ENCODE peak calls at places on chromosomes 11 and 22, in six cellular contexts. W is AG09309, B is endothelial cell of umbilical vein, Q is fibroblast of mammary gland, Y is psoas muscle, O is BJ. G is an unnamed sample.

GRCh38 chr22:50304528-50305392 is 2.7 kb downstream of the PLXNB2 start:
- DNase-seq in W (no peak), O (no peak), Y (no peak), Q (peak), B (no peak), G (no peak)

GRCh38 chr11:102831709-102832492 is 11.5 kb downstream of the MMP3 start:
- DNase-seq in B (no peak), O (no peak), Q (peak), Y (no peak), W (no peak), G (no peak)

GRCh38 chr11:563812-564578 is 3.2 kb downstream of the RASSF7 start:
- DNase-seq in O (no peak), Y (no peak), Q (no peak), B (no peak), W (no peak), G (no peak)

GRCh38 chr11:46222485-46223251 is 54.8 kb upstream of the CREB3L1 start:
- DNase-seq in Y (no peak), O (no peak), B (no peak), W (no peak), Q (peak), G (no peak)

GRCh38 chr22:23180893-23181762 is 819 bp downstream of the BCR start:
- DNase-seq in Q (no peak), O (no peak), W (no peak), Y (peak), B (peak), G (no peak)

GRCh38 chr11:19241260-19242183 is 777 bp upstream of the E2F8 start:
- DNase-seq in B (peak), O (no peak), W (no peak), Q (no peak), Y (peak), G (no peak)

GRCh38 chr22:35575116-35575748 is 34.6 kb downstream of the RASD2 start:
- DNase-seq in Q (no peak), B (no peak), Y (no peak), O (no peak), W (no peak), G (no peak)

GRCh38 chr11:20261526-20261925 is 101.3 kb upstream of the DBX1 start:
- DNase-seq in Q (no peak), Y (no peak), W (no peak), O (no peak), B (no peak), G (no peak)

GRCh38 chr11:2215230-2215560 is 43.6 kb upstream of the TH start:
- DNase-seq in B (no peak), O (no peak), W (no peak), Q (no peak), Y (no peak), G (no peak)

GRCh38 chr11:31997955-31998354 is 92.9 kb upstream of the RCN1 start:
- DNase-seq in Q (no peak), B (no peak), O (no peak), Y (no peak), W (no peak), G (no peak)
- TF ChIP-seq CTCF in Q (peak), B (no peak), O (no peak), Y (no peak), W (no peak), G (no peak)

GRCh38 chr11:67419330-67420049 is 4.0 kb downstream of the CARNS1 start:
- DNase-seq in O (no peak), W (no peak), Q (no peak), B (no peak), Y (no peak), G (no peak)
- H3K4me3 ChIP-seq in O (no peak), W (no peak), Q (no peak), B (no peak), Y (peak), G (no peak)

GRCh38 chr11:17766590-17766989 is 32.0 kb downstream of the KCNC1 start:
- DNase-seq in O (no peak), B (no peak), Q (no peak), W (no peak), Y (no peak), G (no peak)
- TF ChIP-seq CTCF in O (no peak), B (no peak), Q (no peak), W (peak), Y (no peak), G (no peak)

DNA sequence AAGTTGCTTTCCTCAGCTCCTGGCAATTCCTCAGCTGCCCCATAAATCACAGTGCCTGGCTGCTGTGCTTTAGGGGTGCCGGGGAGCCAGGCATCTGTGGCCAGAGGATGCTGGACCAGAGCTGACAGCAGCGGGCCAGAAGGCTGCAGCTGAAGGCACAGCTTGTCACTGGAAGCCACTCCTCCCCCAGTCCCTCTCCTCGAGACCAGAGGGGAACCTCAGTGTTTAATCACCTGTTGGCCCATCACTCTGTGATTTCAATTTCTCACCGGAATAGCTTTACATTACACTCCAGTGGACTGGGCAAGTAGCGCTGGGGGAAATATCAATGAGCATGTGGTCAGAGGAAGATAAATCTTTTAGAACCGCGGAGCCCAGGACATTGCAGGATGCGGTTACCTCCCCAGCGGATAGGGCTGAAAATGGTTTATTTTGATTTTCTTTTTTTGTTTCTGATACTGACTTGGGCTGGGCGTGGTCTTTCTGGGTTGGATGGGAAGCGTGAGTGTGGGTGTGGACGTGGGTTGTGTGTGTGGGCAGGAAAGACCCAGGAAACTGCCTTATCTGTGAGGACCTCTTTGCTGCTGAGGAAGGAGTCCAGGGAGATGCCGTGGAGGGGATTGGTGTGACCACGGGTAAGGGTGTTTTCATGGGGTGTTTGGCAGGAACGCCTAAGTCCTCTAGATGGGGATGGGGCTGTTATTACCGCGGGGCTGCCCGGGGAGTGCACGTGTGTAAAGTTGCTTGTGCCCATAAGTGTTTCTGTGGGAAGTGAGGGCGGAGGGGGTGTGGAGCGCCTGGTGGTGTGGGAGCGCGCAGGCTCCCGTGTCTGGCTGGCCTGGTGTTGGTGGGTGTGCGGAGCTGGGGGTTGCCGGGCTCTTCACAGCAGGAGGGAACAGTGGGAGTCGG is 4.0 kb downstream of the DAGLA start:
- DNase-seq in Y (no peak), O (no peak), Q (peak), W (no peak), B (no peak), G (no peak)
- H3K4me3 ChIP-seq in Y (no peak), O (no peak), Q (no peak), W (no peak), B (no peak), G (no peak)

GRCh38 chr11:35084817-35085424 is 54.0 kb upstream of the CD44 start:
- DNase-seq in Q (no peak), B (no peak), O (no peak), W (no peak), Y (no peak), G (no peak)

GRCh38 chr11:35083181-35084061 is 55.5 kb upstream of the CD44 start:
- DNase-seq in O (peak), Y (peak), W (peak), Q (peak), B (no peak), G (peak)

GRCh38 chr11:35085766-35086165 is 53.2 kb upstream of the CD44 start:
- DNase-seq in Y (no peak), B (no peak), Q (no peak), O (no peak), W (no peak), G (no peak)

GRCh38 chr11:35079581-35079980 is 59.4 kb upstream of the CD44 start:
- DNase-seq in Q (no peak), O (no peak), B (no peak), Y (no peak), W (no peak), G (no peak)

GRCh38 chr11:35082322-35083180 is 56.4 kb upstream of the CD44 start:
- DNase-seq in Y (peak), O (peak), Q (peak), W (no peak), B (no peak), G (no peak)
- TF ChIP-seq CTCF in Y (no peak), O (peak), Q (no peak), W (no peak), B (no peak), G (no peak)

GRCh38 chr11:118915941-118916841 is 9.5 kb downstream of the BCL9L start:
- DNase-seq in Q (no peak), W (no peak), Y (peak), O (no peak), B (no peak), G (no peak)
- H3K4me3 ChIP-seq in Q (peak), W (no peak), Y (peak), O (peak), B (no peak), G (peak)

GRCh38 chr22:30219668-30220278 is 26.8 kb downstream of the LIF start:
- DNase-seq in O (no peak), Y (no peak), B (no peak), W (no peak), Q (no peak), G (no peak)

GRCh38 chr22:30217698-30218565 is 28.6 kb downstream of the LIF start:
- DNase-seq in Y (no peak), Q (no peak), W (no peak), O (no peak), B (no peak), G (no peak)

GRCh38 chr22:30221121-30221992 is 25.2 kb downstream of the LIF start:
- DNase-seq in Y (no peak), O (no peak), Q (no peak), W (no peak), B (no peak), G (no peak)

GRCh38 chr22:30220338-30221009 is 26.1 kb downstream of the LIF start:
- DNase-seq in Y (no peak), O (no peak), Q (no peak), B (no peak), W (no peak), G (no peak)

DNA sequence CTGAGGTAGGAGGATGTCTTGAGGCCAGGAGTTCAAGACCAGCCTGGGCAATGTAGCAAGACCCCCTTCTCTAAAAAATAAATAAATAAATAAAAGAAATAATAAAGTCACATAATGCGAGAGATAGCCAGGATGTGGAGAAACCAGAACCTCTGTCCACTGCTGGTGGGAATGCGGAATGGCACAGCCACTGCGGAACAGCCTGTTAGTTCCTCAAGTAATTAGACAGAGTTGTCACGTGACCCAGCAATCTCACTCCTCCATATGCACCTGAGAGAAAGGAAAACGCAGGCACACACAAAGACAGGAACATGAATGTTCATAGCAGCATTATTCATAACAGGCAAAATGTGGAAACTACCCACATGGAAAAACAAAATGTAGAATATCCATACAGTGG is 27.5 kb downstream of the LIF start:
- DNase-seq in O (no peak), B (no peak), Y (no peak), Q (no peak), W (no peak), G (no peak)
- TF ChIP-seq CTCF in O (peak), B (no peak), Y (no peak), Q (no peak), W (no peak), G (peak)